ENCODE peak calls at places on chromosomes 6 and 20, in eight cellular contexts. One of them, this sample, is unnamed.

GRCh38 chr6:168147205-168147738 is 68.3 kb upstream of the FRMD1 start:
- DNase-seq in WTC11: no peak
- DNase-seq in HEK293T: peak; percentile 65
- DNase-seq in stimulated activated CD4-positive, alpha-beta T cell treated with anti-CD3 and anti-CD28 coated beads, Interleukin-4, amount 100 ng/mL, for 24 hours: peak; percentile 1
- DNase-seq in activated T-helper 1 cell treated with Interleukin-2 at 50 U/mL for 16 hours: no peak
- DNase-seq in ELR: no peak
- DNase-seq in SK-MEL-5: no peak
- DNase-seq in neuronal stem cell: no peak
- DNase-seq in this sample: peak; percentile 38

GRCh38 chr20:50127587-50128519 is 14.9 kb upstream of the UBE2V1 start:
- DNase-seq in WTC11: no peak
- DNase-seq in HEK293T: no peak
- DNase-seq in stimulated activated CD4-positive, alpha-beta T cell treated with anti-CD3 and anti-CD28 coated beads, Interleukin-4, amount 100 ng/mL, for 24 hours: no peak
- DNase-seq in activated T-helper 1 cell treated with Interleukin-2 at 50 U/mL for 16 hours: no peak
- DNase-seq in ELR: no peak
- DNase-seq in SK-MEL-5: no peak
- DNase-seq in neuronal stem cell: no peak
- DNase-seq in this sample: no peak

GRCh38 chr6:84575264-84575663 is 189.1 kb downstream of the TBX18 start:
- DNase-seq in WTC11: no peak
- DNase-seq in HEK293T: no peak
- DNase-seq in stimulated activated CD4-positive, alpha-beta T cell treated with anti-CD3 and anti-CD28 coated beads, Interleukin-4, amount 100 ng/mL, for 24 hours: no peak
- DNase-seq in activated T-helper 1 cell treated with Interleukin-2 at 50 U/mL for 16 hours: no peak
- DNase-seq in ELR: peak; percentile 83
- DNase-seq in SK-MEL-5: no peak
- DNase-seq in neuronal stem cell: no peak
- DNase-seq in this sample: no peak

GRCh38 chr20:32539817-32540675 is 45.1 kb downstream of the NOL4L start:
- DNase-seq in WTC11: no peak
- DNase-seq in HEK293T: no peak
- DNase-seq in stimulated activated CD4-positive, alpha-beta T cell treated with anti-CD3 and anti-CD28 coated beads, Interleukin-4, amount 100 ng/mL, for 24 hours: peak; percentile 73
- DNase-seq in activated T-helper 1 cell treated with Interleukin-2 at 50 U/mL for 16 hours: peak; percentile 66
- DNase-seq in ELR: no peak
- DNase-seq in SK-MEL-5: no peak
- DNase-seq in neuronal stem cell: no peak
- DNase-seq in this sample: no peak

GRCh38 chr6:139369068-139369467 is 5.4 kb downstream of the CITED2 start:
- DNase-seq in WTC11: no peak
- DNase-seq in HEK293T: no peak
- DNase-seq in stimulated activated CD4-positive, alpha-beta T cell treated with anti-CD3 and anti-CD28 coated beads, Interleukin-4, amount 100 ng/mL, for 24 hours: no peak
- DNase-seq in activated T-helper 1 cell treated with Interleukin-2 at 50 U/mL for 16 hours: no peak
- DNase-seq in ELR: no peak
- DNase-seq in SK-MEL-5: no peak
- DNase-seq in neuronal stem cell: peak; percentile 79
- DNase-seq in this sample: peak; percentile 72

GRCh38 chr6:100470721-100471120 is 6.0 kb upstream of the SIM1 start:
- DNase-seq in WTC11: no peak
- DNase-seq in HEK293T: no peak
- DNase-seq in stimulated activated CD4-positive, alpha-beta T cell treated with anti-CD3 and anti-CD28 coated beads, Interleukin-4, amount 100 ng/mL, for 24 hours: no peak
- DNase-seq in activated T-helper 1 cell treated with Interleukin-2 at 50 U/mL for 16 hours: no peak
- DNase-seq in ELR: peak; percentile 59
- DNase-seq in SK-MEL-5: no peak
- DNase-seq in neuronal stem cell: no peak
- DNase-seq in this sample: no peak

GRCh38 chr6:130843575-130844320 is 16.5 kb downstream of the SMLR1 start:
- DNase-seq in WTC11: no peak
- DNase-seq in HEK293T: peak; percentile 42
- DNase-seq in stimulated activated CD4-positive, alpha-beta T cell treated with anti-CD3 and anti-CD28 coated beads, Interleukin-4, amount 100 ng/mL, for 24 hours: peak; percentile 5
- DNase-seq in activated T-helper 1 cell treated with Interleukin-2 at 50 U/mL for 16 hours: no peak
- DNase-seq in ELR: peak; percentile 65
- DNase-seq in SK-MEL-5: peak; percentile 71
- DNase-seq in neuronal stem cell: peak; percentile 23
- DNase-seq in this sample: peak; percentile 18

GRCh38 chr6:18415671-18416340 is 28.7 kb downstream of the RNF144B start:
- DNase-seq in WTC11: no peak
- DNase-seq in HEK293T: no peak
- DNase-seq in stimulated activated CD4-positive, alpha-beta T cell treated with anti-CD3 and anti-CD28 coated beads, Interleukin-4, amount 100 ng/mL, for 24 hours: no peak
- DNase-seq in activated T-helper 1 cell treated with Interleukin-2 at 50 U/mL for 16 hours: no peak
- DNase-seq in ELR: no peak
- DNase-seq in SK-MEL-5: no peak
- DNase-seq in neuronal stem cell: no peak
- DNase-seq in this sample: no peak

GRCh38 chr6:41451039-41451438 is 95.1 kb upstream of the FOXP4 start:
- DNase-seq in WTC11: peak; percentile 51
- DNase-seq in HEK293T: no peak
- DNase-seq in stimulated activated CD4-positive, alpha-beta T cell treated with anti-CD3 and anti-CD28 coated beads, Interleukin-4, amount 100 ng/mL, for 24 hours: no peak
- DNase-seq in activated T-helper 1 cell treated with Interleukin-2 at 50 U/mL for 16 hours: no peak
- DNase-seq in ELR: peak; percentile 25
- DNase-seq in SK-MEL-5: no peak
- DNase-seq in neuronal stem cell: no peak
- DNase-seq in this sample: no peak

GRCh38 chr6:38035478-38035877 is 216.0 kb downstream of the ZFAND3 start:
- DNase-seq in WTC11: no peak
- DNase-seq in HEK293T: no peak
- DNase-seq in stimulated activated CD4-positive, alpha-beta T cell treated with anti-CD3 and anti-CD28 coated beads, Interleukin-4, amount 100 ng/mL, for 24 hours: no peak
- DNase-seq in activated T-helper 1 cell treated with Interleukin-2 at 50 U/mL for 16 hours: no peak
- DNase-seq in ELR: no peak
- DNase-seq in SK-MEL-5: no peak
- DNase-seq in neuronal stem cell: no peak
- DNase-seq in this sample: no peak

GRCh38 chr20:41078329-41078728 is 49.7 kb downstream of the TOP1 start:
- DNase-seq in WTC11: no peak
- DNase-seq in HEK293T: no peak
- DNase-seq in stimulated activated CD4-positive, alpha-beta T cell treated with anti-CD3 and anti-CD28 coated beads, Interleukin-4, amount 100 ng/mL, for 24 hours: no peak
- DNase-seq in activated T-helper 1 cell treated with Interleukin-2 at 50 U/mL for 16 hours: no peak
- DNase-seq in ELR: peak; percentile 80
- DNase-seq in SK-MEL-5: peak; percentile 52
- DNase-seq in neuronal stem cell: no peak
- DNase-seq in this sample: no peak

GRCh38 chr20:34834459-34834893 is 9.0 kb upstream of the NCOA6 start:
- DNase-seq in WTC11: no peak
- DNase-seq in HEK293T: peak; percentile 26
- DNase-seq in stimulated activated CD4-positive, alpha-beta T cell treated with anti-CD3 and anti-CD28 coated beads, Interleukin-4, amount 100 ng/mL, for 24 hours: no peak
- DNase-seq in activated T-helper 1 cell treated with Interleukin-2 at 50 U/mL for 16 hours: no peak
- DNase-seq in ELR: peak; percentile 72
- DNase-seq in SK-MEL-5: peak; percentile 64
- DNase-seq in neuronal stem cell: no peak
- DNase-seq in this sample: peak; percentile 70

GRCh38 chr6:33199687-33200233 is 705 bp downstream of the RXRB start:
- DNase-seq in WTC11: peak; percentile 86
- DNase-seq in HEK293T: no peak
- DNase-seq in stimulated activated CD4-positive, alpha-beta T cell treated with anti-CD3 and anti-CD28 coated beads, Interleukin-4, amount 100 ng/mL, for 24 hours: peak; percentile 76
- DNase-seq in activated T-helper 1 cell treated with Interleukin-2 at 50 U/mL for 16 hours: peak; percentile 61
- DNase-seq in ELR: peak; percentile 82
- DNase-seq in SK-MEL-5: peak; percentile 87
- DNase-seq in neuronal stem cell: no peak
- DNase-seq in this sample: no peak

GRCh38 chr6:130740308-130740707 is 86.9 kb upstream of the SMLR1 start:
- DNase-seq in WTC11: no peak
- DNase-seq in HEK293T: no peak
- DNase-seq in stimulated activated CD4-positive, alpha-beta T cell treated with anti-CD3 and anti-CD28 coated beads, Interleukin-4, amount 100 ng/mL, for 24 hours: no peak
- DNase-seq in activated T-helper 1 cell treated with Interleukin-2 at 50 U/mL for 16 hours: no peak
- DNase-seq in ELR: no peak
- DNase-seq in SK-MEL-5: no peak
- DNase-seq in neuronal stem cell: no peak
- DNase-seq in this sample: no peak

GRCh38 chr6:97133071-97133470 is 149.9 kb downstream of the MMS22L start:
- DNase-seq in WTC11: no peak
- DNase-seq in HEK293T: no peak
- DNase-seq in stimulated activated CD4-positive, alpha-beta T cell treated with anti-CD3 and anti-CD28 coated beads, Interleukin-4, amount 100 ng/mL, for 24 hours: no peak
- DNase-seq in activated T-helper 1 cell treated with Interleukin-2 at 50 U/mL for 16 hours: no peak
- DNase-seq in ELR: peak; percentile 23
- DNase-seq in SK-MEL-5: peak; percentile 22
- DNase-seq in neuronal stem cell: no peak
- DNase-seq in this sample: peak; percentile 18